ENCODE peak calls at places on chromosomes 1 and 21, in nine cellular contexts. B is K562, J is lower leg skin, M is transverse colon, L is adrenal gland, G is spleen, Z is prostate gland, F is heart left ventricle, Y is ovary. R is an unnamed sample.

GRCh38 chr1:204307334-204307883 is 52.3 kb downstream of the PLEKHA6 start:
- DNase-seq in B (no peak), J (peak; percentile 87), M (no peak), L (no peak), G (no peak), Z (peak; percentile 83), F (no peak), Y (peak; percentile 49), R (no peak)

GRCh38 chr1:4511374-4511773 is 143.0 kb upstream of the AJAP1 start:
- DNase-seq in B (no peak), J (no peak), M (no peak), L (no peak), G (no peak), Z (no peak), F (no peak), Y (no peak), R (no peak)

GRCh38 chr1:212752256-212752933 is 39.2 kb downstream of the NSL1 start:
- DNase-seq in B (no peak), J (no peak), M (no peak), L (no peak), G (no peak), Z (no peak), F (no peak), Y (no peak), R (no peak)

GRCh38 chr1:32180186-32181060 is 948 bp downstream of the TXLNA start:
- DNase-seq in B (peak; percentile 56), J (no peak), M (peak; percentile 62), L (peak; percentile 72), G (peak; percentile 88), Z (peak; percentile 31), F (peak; percentile 80), Y (peak; percentile 65), R (peak; percentile 70)

GRCh38 chr1:230754831-230755230 is 7.6 kb downstream of the CAPN9 start:
- DNase-seq in B (peak; percentile 27), J (no peak), M (no peak), L (peak; percentile 86), G (peak; percentile 39), Z (peak; percentile 57), F (peak; percentile 67), Y (no peak), R (peak; percentile 67)

GRCh38 chr1:93344886-93345632 is 648 bp upstream of the DR1 start:
- DNase-seq in B (no peak), J (no peak), M (no peak), L (no peak), G (no peak), Z (no peak), F (no peak), Y (no peak), R (no peak)

GRCh38 chr1:116134178-116134773 is 23.1 kb downstream of the MAB21L3 start:
- DNase-seq in B (peak; percentile 37), J (no peak), M (no peak), L (no peak), G (no peak), Z (no peak), F (no peak), Y (no peak), R (no peak)

GRCh38 chr1:171803056-171803455 is 21.6 kb downstream of the METTL13 start:
- DNase-seq in B (no peak), J (no peak), M (no peak), L (no peak), G (no peak), Z (no peak), F (no peak), Y (no peak), R (no peak)

GRCh38 chr1:9628541-9629444 is 22.7 kb upstream of the PIK3CD start:
- DNase-seq in B (no peak), J (no peak), M (no peak), L (no peak), G (peak; percentile 91), Z (no peak), F (no peak), Y (no peak), R (no peak)

GRCh38 chr1:39413902-39414528 is 77.4 kb upstream of the BMP8A start:
- DNase-seq in B (no peak), J (no peak), M (no peak), L (no peak), G (no peak), Z (no peak), F (no peak), Y (no peak), R (no peak)

GRCh38 chr1:68104155-68104554 is 53.7 kb upstream of the DIRAS3 start:
- DNase-seq in B (no peak), J (no peak), M (no peak), L (no peak), G (no peak), Z (no peak), F (no peak), Y (no peak), R (no peak)

GRCh38 chr1:15424146-15424667 is 14.0 kb upstream of the CTRC start:
- DNase-seq in B (peak; percentile 80), J (no peak), M (peak; percentile 88), L (no peak), G (no peak), Z (peak; percentile 74), F (no peak), Y (no peak), R (no peak)

DNA sequence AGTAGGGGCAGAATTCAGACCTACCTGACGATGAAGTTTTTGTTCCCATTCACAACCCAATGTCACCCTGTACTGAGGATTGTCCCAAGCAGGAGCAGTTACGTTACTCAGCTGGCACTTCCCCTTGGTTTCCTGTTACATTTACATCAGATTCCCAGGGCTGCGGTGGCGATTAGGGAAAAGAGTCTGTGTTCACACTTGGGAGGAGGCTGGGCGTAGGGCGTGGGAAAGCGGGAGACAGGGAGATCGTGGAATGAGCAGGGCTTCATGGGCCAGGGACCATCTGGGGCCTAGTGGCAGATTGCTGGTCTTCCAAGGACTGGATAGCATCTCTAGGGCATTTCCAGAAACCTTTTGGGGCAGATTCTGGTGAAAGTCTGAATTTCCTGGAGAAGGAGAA is 39.0 kb downstream of the TBX19 start:
- DNase-seq in B (no peak), J (no peak), M (no peak), L (no peak), G (no peak), Z (no peak), F (no peak), Y (peak; percentile 32), R (no peak)
- H3K4me3 ChIP-seq in B (no peak overlapping the region), J (no peak overlapping the region), M (no peak overlapping the region), L (no peak overlapping the region), G (no peak overlapping the region), Z (no peak overlapping the region), F (no peak overlapping the region), Y (no peak overlapping the region), R (no peak overlapping the region)

DNA sequence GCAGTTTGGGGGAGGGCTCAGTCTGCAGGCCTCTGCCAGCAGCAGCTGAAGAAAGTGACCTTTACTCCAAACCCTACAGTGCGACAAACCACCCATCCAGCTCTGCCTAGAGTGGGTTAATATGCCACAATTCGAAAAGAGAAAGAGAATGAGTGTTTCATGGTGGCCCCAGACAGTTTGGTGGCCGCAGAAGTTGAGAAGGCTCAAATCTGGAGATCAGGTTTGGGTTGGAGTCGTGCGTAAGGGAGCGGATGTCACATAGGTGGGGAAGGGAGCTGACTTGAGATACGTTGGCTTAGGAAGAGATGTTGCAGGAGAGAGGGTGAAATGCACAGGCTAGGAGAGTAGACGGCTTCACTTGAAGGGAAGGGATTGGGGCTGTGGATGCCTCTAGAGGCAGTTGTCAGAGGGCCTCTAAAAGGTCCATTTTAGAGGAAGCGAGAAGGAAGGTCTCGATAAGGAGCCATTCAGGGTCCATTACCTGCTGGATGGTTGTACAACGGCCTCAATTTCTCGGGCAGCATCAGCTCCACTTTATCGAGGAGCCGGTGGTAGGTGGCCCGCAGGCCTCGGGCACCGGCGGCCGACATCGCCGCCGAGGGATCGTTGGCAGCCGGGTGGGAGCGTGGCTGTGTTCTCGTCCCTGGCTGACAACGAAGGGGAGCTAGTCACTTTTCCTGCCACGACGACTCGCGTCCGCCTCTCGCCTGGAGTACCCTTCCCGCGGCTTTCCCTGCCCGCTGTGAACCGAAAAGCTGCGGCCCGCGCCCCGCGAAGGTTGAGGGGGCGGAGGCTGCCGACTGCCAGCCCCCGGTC is 1.0 kb upstream of the DCAF6 start:
- DNase-seq in B (peak; percentile 72), J (peak; percentile 85), M (peak; percentile 55), L (peak; percentile 46), G (no peak), Z (peak; percentile 23), F (no peak), Y (peak; percentile 37), R (peak; percentile 59)
- TF ChIP-seq CTCF in B (no peak), J (no peak), M (no peak), L (no peak), G (no peak), Z (no peak), F (no peak), Y (no peak), R (no peak)

GRCh38 chr21:33406493-33406892 is 3.3 kb downstream of the IFNGR2 start:
- DNase-seq in B (no peak), J (no peak), M (no peak), L (no peak), G (no peak), Z (no peak), F (no peak), Y (no peak), R (no peak)

GRCh38 chr21:33403786-33404571 is 766 bp downstream of the IFNGR2 start:
- DNase-seq in B (peak; percentile 71), J (peak; percentile 91), M (peak; percentile 66), L (peak; percentile 73), G (peak; percentile 90), Z (peak; percentile 49), F (peak; percentile 84), Y (peak; percentile 67), R (peak; percentile 77)

GRCh38 chr21:33402011-33402979 is 918 bp upstream of the IFNGR2 start:
- DNase-seq in B (no peak), J (peak; percentile 94), M (peak; percentile 65), L (peak; percentile 66), G (peak; percentile 90), Z (peak; percentile 46), F (peak; percentile 86), Y (peak; percentile 58), R (peak; percentile 67)

GRCh38 chr21:33401617-33401967 is 1.6 kb upstream of the IFNGR2 start:
- DNase-seq in B (no peak), J (no peak), M (no peak), L (no peak), G (no peak), Z (no peak), F (no peak), Y (no peak), R (no peak)

DNA sequence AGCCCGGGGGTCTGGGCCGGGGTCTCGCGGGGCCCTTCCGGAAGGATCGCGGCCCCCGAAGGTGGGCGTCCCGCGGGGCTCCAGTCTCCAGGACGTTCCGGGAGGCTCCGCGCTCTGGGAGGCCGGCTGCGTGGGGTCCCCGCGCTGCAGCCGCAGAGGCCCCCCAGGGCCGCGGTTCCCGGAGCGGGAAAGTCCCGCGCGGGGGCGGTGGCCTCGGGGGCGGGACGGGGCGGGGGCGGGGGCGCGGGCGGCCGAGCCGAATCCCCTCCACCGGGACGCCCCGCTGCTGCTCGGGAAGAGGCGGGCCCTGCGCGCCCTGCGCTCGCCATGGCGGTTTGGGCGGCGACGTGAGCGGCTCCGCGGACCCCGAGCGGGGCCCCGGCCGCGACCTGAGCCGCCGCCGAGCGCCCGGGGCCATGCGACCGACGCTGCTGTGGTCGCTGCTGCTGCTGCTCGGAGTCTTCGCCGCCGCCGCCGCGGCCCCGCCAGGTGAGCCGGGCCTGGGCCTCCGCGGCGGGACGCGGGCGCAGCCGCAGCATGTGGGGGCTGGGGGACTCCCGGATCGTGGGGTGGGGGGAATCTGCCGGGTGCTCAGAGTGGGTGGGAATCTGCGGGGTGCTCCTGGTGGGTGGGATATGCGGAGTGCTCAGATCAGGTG is at the start of gene IFNGR2:
- DNase-seq in B (peak; percentile 59), J (no peak), M (peak; percentile 50), L (no peak), G (peak; percentile 93), Z (no peak), F (peak; percentile 84), Y (peak; percentile 58), R (peak; percentile 73)
- TF ChIP-seq POLR2A in B (no peak), J (no peak), M (no peak), L (peak; percentile 46), G (no peak), Z (peak; percentile 33), F (no peak), Y (peak; percentile 16), R (peak; percentile 61)

GRCh38 chr1:76154213-76154956 is 79.8 kb downstream of the ST6GALNAC3 start:
- DNase-seq in B (peak; percentile 81), J (peak; percentile 91), M (peak; percentile 79), L (peak; percentile 86), G (peak; percentile 94), Z (peak; percentile 54), F (peak; percentile 82), Y (peak; percentile 77), R (peak; percentile 78)
- H3K4me3 ChIP-seq in B (peak overlapping the region; percentile 12), J (no peak overlapping the region), M (peak overlapping the region; percentile 10), L (peak overlapping the region; percentile 51), G (peak overlapping the region; percentile 66), Z (no peak overlapping the region), F (peak overlapping the region; percentile 36), Y (peak overlapping the region; percentile 14), R (peak overlapping the region; percentile 12)